ENCODE peak calls at places on chromosomes 2 and 18, in four cellular contexts. One of them, this sample, is unnamed.

GRCh38 chr2:232887171-232887850 is 17.2 kb downstream of the SNORC start:
- DNase-seq in AG09309: no peak
- DNase-seq in cardiac muscle cell: peak; percentile 16
- DNase-seq in HL-60: no peak
- DNase-seq in this sample: no peak

GRCh38 chr2:84375020-84375419 is 84.1 kb downstream of the SUCLG1 start:
- DNase-seq in AG09309: no peak
- DNase-seq in cardiac muscle cell: no peak
- DNase-seq in HL-60: no peak
- DNase-seq in this sample: no peak

GRCh38 chr2:9778012-9778411 is 65.3 kb upstream of the TAF1B start:
- DNase-seq in AG09309: no peak
- DNase-seq in cardiac muscle cell: no peak
- DNase-seq in HL-60: no peak
- DNase-seq in this sample: no peak

GRCh38 chr18:10304853-10305252 is 149.6 kb upstream of the APCDD1 start:
- DNase-seq in AG09309: peak; percentile 75
- DNase-seq in cardiac muscle cell: peak; percentile 83
- DNase-seq in HL-60: peak; percentile 44
- DNase-seq in this sample: no peak

GRCh38 chr2:58350484-58350883 is 109.4 kb upstream of the FANCL start:
- DNase-seq in AG09309: no peak
- DNase-seq in cardiac muscle cell: no peak
- DNase-seq in HL-60: no peak
- DNase-seq in this sample: no peak

GRCh38 chr2:193482557-193482956 is 1287.8 kb upstream of the TMEFF2 start:
- DNase-seq in AG09309: no peak
- DNase-seq in cardiac muscle cell: no peak
- DNase-seq in HL-60: no peak
- DNase-seq in this sample: no peak

GRCh38 chr2:43102366-43103092 is 123.9 kb downstream of the ZFP36L2 start:
- DNase-seq in AG09309: no peak
- DNase-seq in cardiac muscle cell: no peak
- DNase-seq in HL-60: no peak
- DNase-seq in this sample: no peak

GRCh38 chr18:3874593-3874992 is 424.6 kb downstream of the TGIF1 start:
- DNase-seq in AG09309: no peak
- DNase-seq in cardiac muscle cell: no peak
- DNase-seq in HL-60: no peak
- DNase-seq in this sample: no peak

GRCh38 chr2:188295067-188295685 is 3.5 kb downstream of the GULP1 start:
- DNase-seq in AG09309: no peak
- DNase-seq in cardiac muscle cell: no peak
- DNase-seq in HL-60: no peak
- DNase-seq in this sample: no peak

GRCh38 chr2:77713412-77713811 is 191.2 kb upstream of the LRRTM4 start:
- DNase-seq in AG09309: no peak
- DNase-seq in cardiac muscle cell: no peak
- DNase-seq in HL-60: no peak
- DNase-seq in this sample: no peak

GRCh38 chr2:219706823-219707281 is 79.4 kb downstream of the SLC4A3 start:
- DNase-seq in AG09309: no peak
- DNase-seq in cardiac muscle cell: peak; percentile 62
- DNase-seq in HL-60: no peak
- DNase-seq in this sample: no peak

GRCh38 chr2:134133622-134134312 is 120.1 kb upstream of the MGAT5 start:
- DNase-seq in AG09309: no peak
- DNase-seq in cardiac muscle cell: no peak
- DNase-seq in HL-60: no peak
- DNase-seq in this sample: no peak

GRCh38 chr2:128261245-128262128 is 57.2 kb downstream of the HS6ST1 start:
- DNase-seq in AG09309: no peak
- DNase-seq in cardiac muscle cell: no peak
- DNase-seq in HL-60: no peak
- DNase-seq in this sample: no peak

GRCh38 chr2:201697899-201698298 is 545 bp downstream of the MPP4 start:
- DNase-seq in AG09309: peak; percentile 50
- DNase-seq in cardiac muscle cell: peak; percentile 70
- DNase-seq in HL-60: no peak
- DNase-seq in this sample: no peak

GRCh38 chr2:236794074-236794473 is 224.4 kb downstream of the ACKR3 start:
- DNase-seq in AG09309: no peak
- DNase-seq in cardiac muscle cell: peak; percentile 29
- DNase-seq in HL-60: no peak
- DNase-seq in this sample: no peak

GRCh38 chr18:56028514-56028913 is 440.5 kb upstream of the TCF4 start:
- DNase-seq in AG09309: peak; percentile 46
- DNase-seq in cardiac muscle cell: peak; percentile 6
- DNase-seq in HL-60: no peak
- DNase-seq in this sample: no peak

GRCh38 chr2:184654945-184655344 is 56.6 kb downstream of the ZNF804A start:
- DNase-seq in AG09309: no peak
- DNase-seq in cardiac muscle cell: peak; percentile 21
- DNase-seq in HL-60: no peak
- DNase-seq in this sample: no peak

GRCh38 chr2:149027602-149028250 is 10.8 kb upstream of the LYPD6B start:
- DNase-seq in AG09309: no peak
- DNase-seq in cardiac muscle cell: no peak
- DNase-seq in HL-60: no peak
- DNase-seq in this sample: no peak

GRCh38 chr2:96511851-96512250 is 6.7 kb upstream of the NEURL3 start:
- DNase-seq in AG09309: no peak
- DNase-seq in cardiac muscle cell: no peak
- DNase-seq in HL-60: no peak
- DNase-seq in this sample: no peak

GRCh38 chr2:1973636-1974035 is 229.3 kb upstream of the PXDN start:
- DNase-seq in AG09309: no peak
- DNase-seq in cardiac muscle cell: no peak
- DNase-seq in HL-60: no peak
- DNase-seq in this sample: no peak

GRCh38 chr2:82950148-82950547 is 1508.9 kb downstream of the SUCLG1 start:
- DNase-seq in AG09309: no peak
- DNase-seq in cardiac muscle cell: no peak
- DNase-seq in HL-60: no peak
- DNase-seq in this sample: no peak

GRCh38 chr2:237222178-237222577 is 136.5 kb downstream of the COPS8 start:
- DNase-seq in AG09309: peak; percentile 96
- DNase-seq in cardiac muscle cell: peak; percentile 90
- DNase-seq in HL-60: no peak
- DNase-seq in this sample: no peak

GRCh38 chr2:180907731-180908130 is 72.7 kb upstream of the UBE2E3 start:
- DNase-seq in AG09309: no peak
- DNase-seq in cardiac muscle cell: peak; percentile 32
- DNase-seq in HL-60: no peak
- DNase-seq in this sample: no peak

GRCh38 chr2:144115892-144116291 is 404.0 kb downstream of the ZEB2 start:
- DNase-seq in AG09309: no peak
- DNase-seq in cardiac muscle cell: no peak
- DNase-seq in HL-60: no peak
- DNase-seq in this sample: no peak

GRCh38 chr2:239963646-239964205 is 61.4 kb downstream of the NDUFA10 start:
- DNase-seq in AG09309: no peak
- DNase-seq in cardiac muscle cell: no peak
- DNase-seq in HL-60: no peak
- DNase-seq in this sample: no peak

GRCh38 chr18:709771-710170 is 2.7 kb downstream of the ENOSF1 start:
- DNase-seq in AG09309: no peak
- DNase-seq in cardiac muscle cell: no peak
- DNase-seq in HL-60: no peak
- DNase-seq in this sample: no peak

GRCh38 chr2:69099541-69099940 is 86.6 kb downstream of the ANTXR1 start:
- DNase-seq in AG09309: no peak
- DNase-seq in cardiac muscle cell: no peak
- DNase-seq in HL-60: no peak
- DNase-seq in this sample: no peak

GRCh38 chr2:112542974-112543760 is 902 bp downstream of the POLR1B start:
- DNase-seq in AG09309: no peak
- DNase-seq in cardiac muscle cell: peak; percentile 6
- DNase-seq in HL-60: no peak
- DNase-seq in this sample: no peak

GRCh38 chr2:201647431-201647830 is 4.1 kb upstream of the TMEM237 start:
- DNase-seq in AG09309: no peak
- DNase-seq in cardiac muscle cell: no peak
- DNase-seq in HL-60: no peak
- DNase-seq in this sample: no peak

GRCh38 chr18:68922392-68922791 is 124.5 kb downstream of the CCDC102B start:
- DNase-seq in AG09309: no peak
- DNase-seq in cardiac muscle cell: no peak
- DNase-seq in HL-60: no peak
- DNase-seq in this sample: no peak

GRCh38 chr2:179340678-179341077 is 76.0 kb upstream of the SESTD1 start:
- DNase-seq in AG09309: peak; percentile 48
- DNase-seq in cardiac muscle cell: peak; percentile 75
- DNase-seq in HL-60: peak; percentile 1
- DNase-seq in this sample: no peak

This sample was measured in CMK.